ENCODE peak calls at places on chromosomes 5 and 9, in six cellular contexts. A is suprapubic skin, X is gastrocnemius medialis, O is body of pancreas, Q is HCT116, G is heart left ventricle. C is an unnamed sample.

GRCh38 chr5:178116406-178116885 is 3.1 kb downstream of the N4BP3 start:
- DNase-seq in A (no peak), X (no peak), O (no peak), Q (no peak), G (no peak), C (no peak)

GRCh38 chr9:77433675-77434445 is 214.3 kb downstream of the GNA14 start:
- DNase-seq in A (no peak), X (peak; percentile 33), O (peak; percentile 77), Q (peak; percentile 33), G (peak; percentile 45), C (peak; percentile 75)

GRCh38 chr5:180142824-180143610 is 66.0 kb downstream of the RASGEF1C start:
- DNase-seq in A (peak; percentile 48), X (no peak), O (no peak), Q (no peak), G (no peak), C (no peak)

GRCh38 chr5:72205431-72206009 is 98.2 kb downstream of the MAP1B start:
- DNase-seq in A (no peak), X (no peak), O (no peak), Q (no peak), G (no peak), C (no peak)

GRCh38 chr9:100700689-100701318 is 122.9 kb downstream of the CAVIN4 start:
- DNase-seq in A (no peak), X (no peak), O (peak; percentile 55), Q (peak; percentile 32), G (no peak), C (no peak)

GRCh38 chr9:92180669-92181181 is 65.5 kb upstream of the SPTLC1 start:
- DNase-seq in A (no peak), X (no peak), O (no peak), Q (no peak), G (no peak), C (no peak)

GRCh38 chr9:85404911-85405580 is 336.7 kb downstream of the AGTPBP1 start:
- DNase-seq in A (no peak), X (no peak), O (no peak), Q (no peak), G (no peak), C (no peak)

GRCh38 chr5:76556511-76557221 is 66.5 kb downstream of the F2RL2 start:
- DNase-seq in A (no peak), X (no peak), O (no peak), Q (no peak), G (no peak), C (no peak)

GRCh38 chr5:112795944-112796678 is 58.4 kb downstream of the APC start:
- DNase-seq in A (no peak), X (no peak), O (no peak), Q (no peak), G (no peak), C (no peak)

GRCh38 chr9:131801811-131802210 is 61.9 kb upstream of the RAPGEF1 start:
- DNase-seq in A (no peak), X (no peak), O (no peak), Q (no peak), G (no peak), C (no peak)

GRCh38 chr5:61370496-61370895 is 38.4 kb downstream of the ZSWIM6 start:
- DNase-seq in A (no peak), X (no peak), O (no peak), Q (no peak), G (no peak), C (no peak)

GRCh38 chr9:77402286-77402685 is 225.0 kb downstream of the VPS13A start:
- DNase-seq in A (no peak), X (no peak), O (no peak), Q (no peak), G (no peak), C (no peak)

GRCh38 chr5:111945535-111945934 is 188.5 kb upstream of the NREP start:
- DNase-seq in A (no peak), X (no peak), O (no peak), Q (no peak), G (no peak), C (no peak)

GRCh38 chr9:131800366-131800765 is 60.5 kb upstream of the RAPGEF1 start:
- DNase-seq in A (no peak), X (no peak), O (no peak), Q (no peak), G (no peak), C (no peak)

GRCh38 chr9:1458503-1458902 is 408.3 kb downstream of the DMRT2 start:
- DNase-seq in A (no peak), X (no peak), O (no peak), Q (peak; percentile 7), G (no peak), C (no peak)

GRCh38 chr5:96509313-96509712 is 76.3 kb upstream of the PCSK1 start:
- DNase-seq in A (no peak), X (no peak), O (no peak), Q (no peak), G (no peak), C (no peak)

DNA sequence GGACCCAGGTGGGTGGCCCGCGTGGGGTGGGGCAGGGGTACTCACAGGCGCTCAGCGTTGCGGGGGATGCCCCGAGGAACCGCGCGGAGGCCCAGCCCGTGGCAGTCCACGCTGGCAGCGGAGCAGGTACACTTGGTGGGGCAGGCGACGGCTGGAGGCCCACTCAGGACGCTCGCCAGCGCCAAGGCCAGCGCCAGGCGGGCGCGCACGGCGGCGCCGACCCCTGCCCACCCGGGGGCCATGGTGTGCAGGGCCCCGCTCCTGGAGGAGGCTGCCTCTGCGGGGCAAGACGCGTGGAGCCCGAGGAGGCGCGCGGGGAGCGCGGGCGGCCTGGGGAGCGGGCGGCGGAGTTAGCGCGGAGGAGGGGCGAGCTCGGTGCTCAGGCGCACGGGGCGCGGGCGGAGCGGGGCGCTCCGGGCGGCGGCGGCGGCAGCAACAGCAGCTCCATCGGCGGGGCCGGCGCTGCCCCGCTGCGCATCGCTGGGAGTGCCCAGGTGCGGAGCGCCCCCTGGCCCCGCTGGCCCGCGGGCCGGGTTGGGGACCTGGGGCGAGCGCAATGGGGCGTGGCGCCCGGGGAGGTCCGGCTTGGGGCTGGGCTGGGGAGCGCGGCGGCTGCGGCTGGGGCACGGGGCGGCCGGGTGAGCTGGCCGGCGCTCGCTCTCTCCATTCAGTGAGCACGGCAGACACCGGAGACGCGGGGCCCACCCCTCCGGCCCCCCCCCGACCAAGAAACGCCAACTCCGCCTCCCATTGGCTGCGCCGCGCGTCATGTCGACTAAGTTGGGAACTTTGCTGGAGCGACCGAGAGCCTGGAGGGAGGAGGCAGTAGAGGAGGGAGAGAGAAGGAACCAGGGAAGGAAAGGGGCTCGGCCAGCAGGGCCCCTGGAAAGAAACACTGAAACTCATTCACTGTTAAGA is at the start of gene SLIT3:
- DNase-seq in A (peak; percentile 89), X (peak; percentile 46), O (peak; percentile 47), Q (no peak), G (peak; percentile 82), C (peak; percentile 87)
- TF ChIP-seq CTCF in A (no peak), X (no peak), O (no peak), Q (no peak), G (no peak), C (no peak)

DNA sequence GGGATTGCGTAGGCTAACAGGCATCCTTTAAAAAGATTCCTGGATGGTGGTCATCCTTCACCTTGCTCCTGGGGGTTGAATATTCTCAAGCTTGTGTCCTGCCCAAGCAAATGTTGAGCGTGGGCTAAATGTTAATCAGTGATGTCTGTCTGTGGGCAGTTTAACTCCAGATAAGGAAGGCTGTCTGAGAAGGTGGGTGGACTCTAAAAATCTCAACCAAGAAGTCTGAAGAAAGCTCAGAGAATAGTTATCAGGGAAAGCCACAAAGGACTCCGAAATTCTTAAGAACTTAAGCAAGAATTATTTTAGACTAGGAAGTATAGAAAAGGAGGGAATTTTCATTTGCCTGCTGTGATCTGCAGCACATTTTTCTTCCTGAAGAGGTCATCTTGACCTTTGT is 77.9 kb upstream of the FSD1L start:
- DNase-seq in A (no peak), X (no peak), O (no peak), Q (no peak), G (no peak), C (no peak)
- TF ChIP-seq POLR2A in A (no peak), X (no peak), O (no peak), Q (no peak), G (no peak), C (no peak)

GRCh38 chr9:121242219-121242954 is 25.6 kb upstream of the GSN start:
- DNase-seq in A (no peak), X (no peak), O (no peak), Q (no peak), G (no peak), C (no peak)
- H3K4me1 ChIP-seq in A (peaks cover 4% of the 10 kb centered on the region), X (no peaks in the 10 kb centered on the region), O (no peaks in the 10 kb centered on the region), Q (no peaks in the 10 kb centered on the region), G (no peaks in the 10 kb centered on the region), C (no peaks in the 10 kb centered on the region)

GRCh38 chr5:137199966-137200365 is 299.2 kb downstream of the SPOCK1 start:
- DNase-seq in A (no peak), X (no peak), O (no peak), Q (no peak), G (no peak), C (no peak)
- TF ChIP-seq CTCF in A (no peak), X (no peak), O (no peak), Q (no peak), G (no peak), C (no peak)

GRCh38 chr5:172007795-172008465 is 1.5 kb upstream of the FBXW11 start:
- DNase-seq in A (no peak), X (no peak), O (no peak), Q (no peak), G (no peak), C (no peak)

GRCh38 chr5:172004824-172005237 is 1.6 kb downstream of the FBXW11 start:
- DNase-seq in A (no peak), X (no peak), O (no peak), Q (no peak), G (no peak), C (no peak)

GRCh38 chr5:172005708-172006377 is 595 bp downstream of the FBXW11 start:
- DNase-seq in A (peak; percentile 65), X (peak; percentile 13), O (peak; percentile 33), Q (no peak), G (peak; percentile 34), C (peak; percentile 33)

GRCh38 chr5:172007153-172007794 is 836 bp upstream of the FBXW11 start:
- DNase-seq in A (no peak), X (no peak), O (no peak), Q (no peak), G (no peak), C (no peak)

DNA sequence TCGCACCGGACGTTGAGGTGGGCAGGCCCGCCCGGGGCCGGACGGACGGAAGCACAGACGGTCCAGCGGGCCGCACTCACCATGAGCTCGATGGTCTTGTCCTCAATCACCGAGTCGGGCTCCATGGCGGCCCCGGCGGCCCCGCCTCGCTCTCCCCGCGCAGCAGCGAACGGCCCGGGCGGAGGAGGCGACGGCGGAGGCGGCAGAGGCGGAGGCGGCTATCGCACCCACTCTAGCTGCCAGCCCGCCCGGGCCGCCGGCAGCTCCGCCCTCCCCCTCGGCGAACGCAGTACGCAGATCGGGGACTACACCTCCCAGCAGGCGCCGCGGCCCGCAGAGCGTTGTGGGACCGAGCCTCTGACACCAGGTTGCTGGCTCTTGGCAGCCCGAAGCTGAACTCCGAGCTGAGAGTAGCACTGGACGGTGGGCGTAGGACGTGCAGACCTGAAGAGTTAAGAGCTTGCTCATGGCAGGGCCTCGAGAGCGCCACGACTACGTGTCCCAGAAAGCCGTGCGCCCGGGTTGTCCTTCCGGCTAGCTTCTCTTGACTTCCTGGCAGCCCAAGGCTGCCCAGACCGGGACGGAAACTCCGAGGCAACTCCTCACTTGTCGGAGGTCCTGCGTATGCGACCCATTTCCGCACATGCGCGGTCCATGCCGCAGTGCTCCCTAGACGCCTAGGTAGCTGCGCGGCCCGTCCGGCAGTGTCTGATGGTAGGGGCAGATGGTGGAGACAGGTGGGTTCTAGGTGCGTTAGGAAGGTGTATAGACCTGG is at the start of gene FBXW11:
- DNase-seq in A (peak; percentile 96), X (peak; percentile 95), O (peak; percentile 98), Q (peak; percentile 95), G (peak; percentile 98), C (peak; percentile 97)
- TF ChIP-seq POLR2A in A (peak; percentile 56), X (peak; percentile 76), O (peak; percentile 94), Q (peak; percentile 96), G (peak; percentile 75), C (peak; percentile 55)

C was measured in thyroid gland.